ENCODE peak calls at places on chromosomes 5 and 9, in four cellular contexts. R is activated T-helper 2 cell treated with anti-CD3 and anti-CD28 coated beads, Interferon-gamma antibody, Interleukin-2, Interleukin-4, amounts not matched to agents 10 μg/mL and 5 μg/mL and 100 μg/mL, durations not matched to agents 14 hours and 24 hours and 36 hours; N is left kidney; L is AG09309. A is an unnamed sample.

GRCh38 chr5:96259211-96259772 is 173.8 kb downstream of the PCSK1 start:
- DNase-seq in R (no peak), N (no peak), L (no peak), A (no peak)

GRCh38 chr9:91555132-91555531 is 131.5 kb upstream of the NFIL3 start:
- DNase-seq in R (no peak), N (no peak), L (no peak), A (no peak)

GRCh38 chr5:61087921-61088320 is 74.3 kb downstream of the SMIM15 start:
- DNase-seq in R (no peak), N (no peak), L (no peak), A (no peak)

GRCh38 chr5:179841621-179842020 is 17.0 kb downstream of the MRNIP start:
- DNase-seq in R (no peak), N (no peak), L (no peak), A (no peak)

GRCh38 chr9:1262367-1262766 is 212.2 kb downstream of the DMRT2 start:
- DNase-seq in R (no peak), N (no peak), L (no peak), A (no peak)

GRCh38 chr5:157571357-157571827 is 4.2 kb downstream of the ADAM19 start:
- DNase-seq in R (peak), N (peak), L (no peak), A (no peak)

GRCh38 chr5:59763545-59763944 is 130.0 kb downstream of the PDE4D start:
- DNase-seq in R (no peak), N (no peak), L (no peak), A (no peak)

GRCh38 chr5:85717203-85717563 is 900.6 kb upstream of the COX7C start:
- DNase-seq in R (no peak), N (no peak), L (no peak), A (no peak)

GRCh38 chr9:72154468-72155281 is 5.4 kb downstream of the GDA start:
- DNase-seq in R (no peak), N (no peak), L (no peak), A (peak)

GRCh38 chr5:151699071-151699901 is 12.6 kb upstream of the SPARC start:
- DNase-seq in R (no peak), N (peak), L (peak), A (peak)

GRCh38 chr5:163318707-163319106 is 118.7 kb upstream of the CCNG1 start:
- DNase-seq in R (no peak), N (no peak), L (no peak), A (no peak)

GRCh38 chr5:59560553-59560952 is 333.0 kb downstream of the PDE4D start:
- DNase-seq in R (no peak), N (no peak), L (no peak), A (peak)

GRCh38 chr5:114447084-114447773 is 85.4 kb downstream of the KCNN2 start:
- DNase-seq in R (no peak), N (no peak), L (no peak), A (no peak)

GRCh38 chr5:78552729-78553341 is 95.7 kb downstream of the LHFPL2 start:
- DNase-seq in R (no peak), N (no peak), L (no peak), A (no peak)

GRCh38 chr5:180495292-180495691 is 1.1 kb downstream of the CNOT6 start:
- DNase-seq in R (no peak), N (peak), L (no peak), A (no peak)

GRCh38 chr5:127840198-127840524 is 137.0 kb downstream of the CCDC192 start:
- DNase-seq in R (no peak), N (no peak), L (no peak), A (no peak)

GRCh38 chr5:72818866-72819534 is 2.5 kb downstream of the TNPO1 start:
- DNase-seq in R (peak), N (peak), L (no peak), A (peak)

GRCh38 chr9:2639786-2640185 is 18.2 kb downstream of the VLDLR start:
- DNase-seq in R (no peak), N (no peak), L (no peak), A (no peak)

GRCh38 chr9:100394032-100394695 is 32.8 kb upstream of the MSANTD3 start:
- DNase-seq in R (no peak), N (no peak), L (no peak), A (no peak)

GRCh38 chr5:138083702-138084101 is at the start of gene WNT8A:
- DNase-seq in R (no peak), N (no peak), L (no peak), A (no peak)

GRCh38 chr5:174140452-174140851 is 94.9 kb downstream of the NSG2 start:
- DNase-seq in R (no peak), N (no peak), L (no peak), A (no peak)

GRCh38 chr5:180611140-180611850 is 20.0 kb upstream of the SCGB3A1 start:
- DNase-seq in R (no peak), N (no peak), L (no peak), A (peak)

GRCh38 chr5:56429110-56429561 is 196.0 kb upstream of the ANKRD55 start:
- DNase-seq in R (no peak), N (peak), L (no peak), A (peak)

GRCh38 chr5:3220201-3220600 is 375.4 kb upstream of the IRX1 start:
- DNase-seq in R (no peak), N (no peak), L (no peak), A (no peak)

GRCh38 chr5:173807150-173807784 is 80.9 kb upstream of the CPEB4 start:
- DNase-seq in R (no peak), N (no peak), L (no peak), A (no peak)

GRCh38 chr9:113372059-113372458 is 4.7 kb downstream of the HDHD3 start:
- DNase-seq in R (no peak), N (no peak), L (no peak), A (no peak)

GRCh38 chr5:42650111-42650510 is 106.5 kb upstream of the CCDC152 start:
- DNase-seq in R (no peak), N (no peak), L (no peak), A (no peak)

GRCh38 chr5:177540438-177540837 is 13.9 kb downstream of the FAM193B start:
- DNase-seq in R (no peak), N (no peak), L (no peak), A (no peak)

GRCh38 chr9:136686794-136687711 is at the start of gene AGPAT2:
- DNase-seq in R (peak), N (peak), L (no peak), A (peak)

GRCh38 chr5:97150401-97150800 is 8.0 kb upstream of the LIX1 start:
- DNase-seq in R (no peak), N (no peak), L (no peak), A (no peak)

GRCh38 chr5:87746341-87746740 is 333.6 kb upstream of the CCNH start:
- DNase-seq in R (no peak), N (no peak), L (no peak), A (no peak)

GRCh38 chr9:101977614-101978210 is 239.3 kb upstream of the GRIN3A start:
- DNase-seq in R (no peak), N (peak), L (no peak), A (no peak)

GRCh38 chr9:86353591-86354047 is 591 bp downstream of the TUT7 start:
- DNase-seq in R (no peak), N (peak), L (no peak), A (no peak)

GRCh38 chr5:116559239-116559638 is 15.4 kb downstream of the SEMA6A start:
- DNase-seq in R (no peak), N (no peak), L (no peak), A (no peak)

GRCh38 chr5:133475986-133476385 is 136.4 kb downstream of the FSTL4 start:
- DNase-seq in R (no peak), N (no peak), L (no peak), A (no peak)

GRCh38 chr9:111917201-111917600 is 20.6 kb downstream of the UGCG start:
- DNase-seq in R (no peak), N (no peak), L (no peak), A (no peak)

A was measured in HuH-7.